ENCODE peak calls at places on chromosome 16, in ten cellular contexts. A is WTC11, X is HFF-Myc, L is transverse colon, Q is glutamatergic neuron, U is neural progenitor cell, W is psoas muscle, P is H9, F is heart left ventricle, K is cardiac muscle cell. T is an unnamed sample.

GRCh38 chr16:77762260-77762659 is 26.1 kb upstream of the VAT1L start:
- DNase-seq in A (no peak), X (no peak), L (no peak), Q (no peak), U (no peak), W (no peak), P (no peak), F (no peak), K (no peak), T (no peak)

GRCh38 chr16:89610108-89610453 is 3.4 kb upstream of the DPEP1 start:
- DNase-seq in A (no peak), X (no peak), L (no peak), Q (no peak), U (no peak), W (no peak), P (no peak), F (no peak), K (no peak), T (no peak)

GRCh38 chr16:27401768-27402568 is at the start of gene IL21R:
- DNase-seq in A (no peak), X (peak), L (peak), Q (peak), U (peak), W (peak), P (no peak), F (peak), K (peak), T (peak)

GRCh38 chr16:1195393-1195666 is 29.7 kb downstream of the TPSG1 start:
- DNase-seq in A (no peak), X (no peak), L (no peak), Q (no peak), U (no peak), W (no peak), P (no peak), F (no peak), K (no peak), T (no peak)

GRCh38 chr16:30585022-30585399 is 486 bp downstream of the ZNF785 start:
- DNase-seq in A (peak), X (no peak), L (peak), Q (peak), U (peak), W (no peak), P (peak), F (no peak), K (no peak), T (no peak)

GRCh38 chr16:1908081-1908633 is 10.1 kb downstream of the HS3ST6 start:
- DNase-seq in A (no peak), X (no peak), L (no peak), Q (no peak), U (peak), W (no peak), P (no peak), F (no peak), K (no peak), T (no peak)

GRCh38 chr16:6165330-6165984 is 1067.9 kb upstream of the EEF2KMT start:
- DNase-seq in A (no peak), X (no peak), L (no peak), Q (no peak), U (peak), W (no peak), P (no peak), F (no peak), K (no peak), T (no peak)

GRCh38 chr16:30136971-30137601 is 14.1 kb upstream of the MAPK3 start:
- DNase-seq in A (no peak), X (no peak), L (no peak), Q (no peak), U (no peak), W (no peak), P (no peak), F (no peak), K (no peak), T (no peak)

GRCh38 chr16:51755039-51755501 is 604.0 kb upstream of the SALL1 start:
- DNase-seq in A (peak), X (no peak), L (no peak), Q (no peak), U (peak), W (no peak), P (no peak), F (no peak), K (no peak), T (no peak)

GRCh38 chr16:89581045-89581695 is 5.6 kb downstream of the CPNE7 start:
- DNase-seq in A (no peak), X (peak), L (no peak), Q (no peak), U (no peak), W (no peak), P (no peak), F (no peak), K (peak), T (peak)

GRCh38 chr16:83913234-83913633 is 14.3 kb downstream of the MLYCD start:
- DNase-seq in A (no peak), X (no peak), L (no peak), Q (no peak), U (peak), W (peak), P (no peak), F (peak), K (peak), T (no peak)

GRCh38 chr16:1713933-1714332 is 7.9 kb downstream of the MAPK8IP3 start:
- DNase-seq in A (peak), X (no peak), L (peak), Q (no peak), U (no peak), W (no peak), P (peak), F (no peak), K (no peak), T (no peak)

GRCh38 chr16:50208460-50208931 is 55.4 kb downstream of the TENT4B start:
- DNase-seq in A (no peak), X (peak), L (no peak), Q (no peak), U (no peak), W (no peak), P (no peak), F (no peak), K (no peak), T (peak)

GRCh38 chr16:89191901-89192184 is 8.5 kb downstream of the SLC22A31 start:
- DNase-seq in A (peak), X (no peak), L (no peak), Q (no peak), U (peak), W (no peak), P (no peak), F (no peak), K (no peak), T (no peak)

GRCh38 chr16:51557670-51558069 is 406.6 kb upstream of the SALL1 start:
- DNase-seq in A (no peak), X (no peak), L (no peak), Q (no peak), U (no peak), W (no peak), P (no peak), F (no peak), K (no peak), T (no peak)

GRCh38 chr16:57187508-57187854 is 1.4 kb downstream of the RSPRY1 start:
- DNase-seq in A (no peak), X (no peak), L (no peak), Q (no peak), U (no peak), W (no peak), P (no peak), F (no peak), K (peak), T (no peak)

GRCh38 chr16:64469906-64470702 is 651.8 kb downstream of the CDH11 start:
- DNase-seq in A (no peak), X (no peak), L (no peak), Q (no peak), U (peak), W (peak), P (no peak), F (peak), K (peak), T (no peak)

GRCh38 chr16:88503771-88504488 is 50.9 kb downstream of the ZFPM1 start:
- DNase-seq in A (no peak), X (no peak), L (no peak), Q (no peak), U (no peak), W (no peak), P (no peak), F (no peak), K (no peak), T (no peak)

GRCh38 chr16:84461029-84461415 is 43.4 kb downstream of the MEAK7 start:
- DNase-seq in A (no peak), X (no peak), L (no peak), Q (no peak), U (no peak), W (no peak), P (peak), F (no peak), K (no peak), T (no peak)

GRCh38 chr16:84633622-84634021 is 14.7 kb upstream of the KLHL36 start:
- DNase-seq in A (no peak), X (no peak), L (no peak), Q (no peak), U (no peak), W (peak), P (no peak), F (peak), K (peak), T (no peak)

GRCh38 chr16:55655709-55656694 is at the start of gene SLC6A2:
- DNase-seq in A (peak), X (no peak), L (no peak), Q (peak), U (peak), W (peak), P (peak), F (no peak), K (no peak), T (no peak)

GRCh38 chr16:29663829-29664132 is 734 bp downstream of the SPN start:
- DNase-seq in A (no peak), X (no peak), L (no peak), Q (no peak), U (no peak), W (no peak), P (no peak), F (no peak), K (no peak), T (no peak)

GRCh38 chr16:69107311-69107962 is 2.0 kb downstream of the HAS3 start:
- DNase-seq in A (peak), X (no peak), L (peak), Q (peak), U (peak), W (peak), P (peak), F (peak), K (no peak), T (no peak)

GRCh38 chr16:54930034-54930938 is at the start of gene IRX5:
- DNase-seq in A (peak), X (peak), L (peak), Q (peak), U (peak), W (peak), P (peak), F (peak), K (peak), T (peak)

GRCh38 chr16:85138825-85139627 is 26.8 kb upstream of the CIBAR2 start:
- DNase-seq in A (no peak), X (no peak), L (no peak), Q (no peak), U (no peak), W (no peak), P (no peak), F (no peak), K (no peak), T (no peak)

GRCh38 chr16:4944333-4945281 is 7.7 kb upstream of the PPL start:
- DNase-seq in A (peak), X (peak), L (peak), Q (peak), U (no peak), W (peak), P (peak), F (peak), K (peak), T (peak)

GRCh38 chr16:56610017-56610608 is 1.7 kb downstream of the MT2A start:
- DNase-seq in A (no peak), X (no peak), L (peak), Q (no peak), U (no peak), W (peak), P (no peak), F (no peak), K (peak), T (peak)

GRCh38 chr16:8899709-8900317 is 17.7 kb downstream of the LITAFD start:
- DNase-seq in A (no peak), X (no peak), L (no peak), Q (no peak), U (no peak), W (no peak), P (no peak), F (no peak), K (no peak), T (no peak)

GRCh38 chr16:1311212-1311737 is 1.8 kb downstream of the UBE2I start:
- DNase-seq in A (no peak), X (no peak), L (no peak), Q (peak), U (peak), W (no peak), P (no peak), F (no peak), K (no peak), T (no peak)

GRCh38 chr16:27486344-27486743 is 63.4 kb downstream of the GTF3C1 start:
- DNase-seq in A (no peak), X (no peak), L (no peak), Q (no peak), U (no peak), W (no peak), P (no peak), F (no peak), K (no peak), T (no peak)

GRCh38 chr16:82023206-82023605 is 11.8 kb upstream of the HSD17B2 start:
- DNase-seq in A (no peak), X (no peak), L (no peak), Q (no peak), U (no peak), W (no peak), P (no peak), F (no peak), K (no peak), T (no peak)

GRCh38 chr16:27690604-27691003 is 140.7 kb downstream of the KATNIP start:
- DNase-seq in A (peak), X (no peak), L (peak), Q (no peak), U (peak), W (no peak), P (peak), F (no peak), K (peak), T (no peak)

GRCh38 chr16:52861614-52862022 is 191.1 kb downstream of the CHD9NB start:
- DNase-seq in A (peak), X (no peak), L (peak), Q (no peak), U (peak), W (no peak), P (no peak), F (no peak), K (peak), T (no peak)

GRCh38 chr16:82071421-82071820 is 36.4 kb downstream of the HSD17B2 start:
- DNase-seq in A (no peak), X (no peak), L (no peak), Q (no peak), U (peak), W (no peak), P (no peak), F (no peak), K (no peak), T (no peak)

GRCh38 chr16:48014349-48015135 is 141.3 kb downstream of the ABCC12 start:
- DNase-seq in A (no peak), X (no peak), L (no peak), Q (no peak), U (peak), W (no peak), P (peak), F (no peak), K (no peak), T (no peak)

GRCh38 chr16:47136101-47136820 is 7.5 kb downstream of the NETO2 start:
- DNase-seq in A (no peak), X (no peak), L (no peak), Q (no peak), U (no peak), W (no peak), P (no peak), F (no peak), K (peak), T (no peak)

GRCh38 chr16:53541326-53541725 is 38.3 kb upstream of the AKTIP start:
- DNase-seq in A (no peak), X (no peak), L (no peak), Q (no peak), U (no peak), W (no peak), P (no peak), F (no peak), K (peak), T (peak)

GRCh38 chr16:64416232-64417010 is 705.4 kb downstream of the CDH11 start:
- DNase-seq in A (no peak), X (no peak), L (no peak), Q (no peak), U (no peak), W (no peak), P (no peak), F (no peak), K (peak), T (peak)

GRCh38 chr16:556479-557173 is 3.6 kb upstream of the PRR35 start:
- DNase-seq in A (no peak), X (no peak), L (no peak), Q (no peak), U (no peak), W (no peak), P (no peak), F (no peak), K (no peak), T (no peak)

DNA sequence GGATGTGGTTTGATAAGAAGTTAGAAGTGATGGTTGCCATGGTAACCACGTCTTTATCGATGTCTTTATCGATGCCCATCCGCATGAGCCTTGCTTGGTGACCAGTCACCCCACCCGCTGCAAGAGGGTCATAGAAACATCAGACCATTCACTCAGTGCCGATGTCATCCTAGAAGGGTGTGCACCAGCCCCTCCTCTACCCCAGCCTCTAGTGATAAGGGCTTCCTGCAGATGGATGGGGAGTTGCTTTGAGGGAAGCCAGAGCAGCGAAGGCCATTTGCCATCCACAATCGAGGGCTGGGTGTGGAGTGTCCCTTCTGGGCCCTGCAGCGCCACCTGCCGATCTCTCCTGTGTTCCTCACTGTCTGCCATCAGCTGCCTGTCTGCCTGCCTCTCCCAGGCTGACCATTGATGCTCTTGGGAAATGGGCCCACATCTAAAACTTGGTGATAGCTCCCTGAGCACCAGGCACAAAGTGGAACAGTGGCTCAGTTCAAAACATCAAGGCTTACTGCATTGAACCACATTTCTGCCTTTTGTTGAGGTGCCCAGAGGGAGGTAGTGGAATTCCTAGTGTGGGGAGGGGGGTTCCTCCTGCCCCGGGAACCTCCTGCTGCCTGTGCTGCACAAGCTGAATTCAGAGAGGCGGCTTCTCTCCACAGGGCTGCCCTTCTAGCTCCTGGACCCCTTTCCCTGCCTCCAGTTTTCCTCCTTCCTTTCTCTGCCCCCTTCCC is 8.9 kb downstream of the CALB2 start:
- DNase-seq in A (peak), X (no peak), L (peak), Q (peak), U (peak), W (peak), P (peak), F (no peak), K (peak), T (no peak)
- TF ChIP-seq CTCF in A (peak), X (peak), L (no peak), Q (peak), U (peak), W (no peak), P (peak), F (no peak), K (peak), T (peak)

GRCh38 chr16:87160752-87161337 is 156.3 kb downstream of the C16orf95 start:
- DNase-seq in A (no peak), X (no peak), L (no peak), Q (no peak), U (no peak), W (no peak), P (no peak), F (no peak), K (peak), T (no peak)
- TF ChIP-seq CTCF in A (no peak), X (no peak), L (no peak), Q (no peak), U (no peak), W (no peak), P (no peak), F (no peak), K (no peak), T (no peak)

GRCh38 chr16:67245674-67246080 is 1.6 kb downstream of the FHOD1 start:
- DNase-seq in A (no peak), X (no peak), L (no peak), Q (no peak), U (no peak), W (no peak), P (no peak), F (no peak), K (no peak), T (no peak)

GRCh38 chr16:67245189-67245585 is 2.1 kb downstream of the FHOD1 start:
- DNase-seq in A (no peak), X (no peak), L (no peak), Q (no peak), U (no peak), W (peak), P (no peak), F (no peak), K (no peak), T (no peak)

GRCh38 chr16:67246945-67247697 is at the start of gene FHOD1:
- DNase-seq in A (peak), X (peak), L (peak), Q (peak), U (peak), W (peak), P (peak), F (peak), K (peak), T (peak)

GRCh38 chr16:67247698-67248400 is 568 bp upstream of the FHOD1 start:
- DNase-seq in A (no peak), X (no peak), L (no peak), Q (no peak), U (no peak), W (no peak), P (no peak), F (no peak), K (no peak), T (no peak)

DNA sequence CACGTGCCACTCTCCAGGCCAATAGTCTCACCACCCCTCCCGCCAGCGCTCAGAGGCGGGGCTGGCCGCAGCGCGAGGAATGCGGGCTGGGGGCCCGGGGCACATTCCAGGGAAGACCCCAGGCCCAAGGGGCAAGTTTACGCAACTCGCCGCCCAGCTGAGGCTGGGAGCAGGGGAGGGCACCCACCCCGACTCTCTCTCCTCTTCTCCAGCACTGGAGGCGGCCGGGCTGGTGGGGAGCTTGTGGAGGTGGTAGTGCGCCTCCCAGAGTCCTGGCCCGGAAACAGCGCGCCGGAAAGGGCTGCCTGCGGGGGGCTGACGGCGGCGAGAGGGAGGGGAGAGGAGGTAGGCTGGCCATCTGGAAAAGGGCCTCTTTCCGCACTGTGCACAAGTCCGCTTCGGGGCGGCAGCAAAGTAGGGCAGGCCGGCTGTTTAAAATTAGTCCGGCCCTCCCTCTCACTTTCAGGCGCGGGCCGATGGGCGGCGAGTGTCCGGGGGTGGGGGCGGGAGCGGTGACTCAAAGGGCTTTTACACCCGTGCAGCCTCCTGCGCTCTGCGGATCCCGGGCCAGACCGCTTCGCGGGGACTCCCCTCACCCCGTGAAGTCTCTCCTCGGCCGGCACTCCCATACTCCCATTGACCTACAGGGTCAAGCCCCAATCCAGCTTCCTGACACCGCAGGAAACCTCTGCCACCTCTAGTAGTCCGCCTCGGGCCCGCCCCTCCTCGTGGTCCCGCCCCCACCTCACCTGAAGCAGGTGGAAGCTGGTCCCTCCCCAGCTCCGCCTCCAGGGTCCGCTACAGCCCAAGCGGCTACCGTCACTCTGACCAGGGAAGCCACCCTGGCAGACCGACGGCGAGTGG is 968 bp downstream of the FHOD1 start:
- DNase-seq in A (peak), X (peak), L (peak), Q (peak), U (peak), W (peak), P (peak), F (peak), K (peak), T (peak)
- TF ChIP-seq CTCF in A (no peak), X (peak), L (no peak), Q (peak), U (peak), W (peak), P (peak), F (peak), K (peak), T (peak)

GRCh38 chr16:10918294-10919002 is 23.8 kb downstream of the DEXI start:
- DNase-seq in A (peak), X (peak), L (peak), Q (peak), U (peak), W (peak), P (peak), F (peak), K (peak), T (peak)

GRCh38 chr16:10921536-10922327 is 20.5 kb downstream of the DEXI start:
- DNase-seq in A (no peak), X (no peak), L (no peak), Q (no peak), U (no peak), W (no peak), P (no peak), F (no peak), K (peak), T (no peak)

GRCh38 chr16:10916534-10916933 is 25.7 kb downstream of the DEXI start:
- DNase-seq in A (no peak), X (no peak), L (no peak), Q (no peak), U (no peak), W (no peak), P (no peak), F (no peak), K (no peak), T (no peak)

GRCh38 chr16:10920726-10921427 is 21.4 kb downstream of the DEXI start:
- DNase-seq in A (no peak), X (no peak), L (no peak), Q (no peak), U (no peak), W (peak), P (no peak), F (no peak), K (no peak), T (no peak)

GRCh38 chr16:10919003-10919351 is 23.3 kb downstream of the DEXI start:
- DNase-seq in A (no peak), X (no peak), L (no peak), Q (no peak), U (no peak), W (no peak), P (no peak), F (no peak), K (no peak), T (no peak)
- TF ChIP-seq CTCF in A (no peak), X (no peak), L (peak), Q (no peak), U (no peak), W (no peak), P (no peak), F (no peak), K (no peak), T (no peak)